ENCODE peak calls at places on chromosomes 2 and 18, in nine cellular contexts. One of them, this sample, is unnamed.

GRCh38 chr2:134169788-134170187 is 84.1 kb upstream of the MGAT5 start:
- DNase-seq in neural progenitor cell: no peak
- DNase-seq in IMR-90: no peak
- DNase-seq in Karpas-422: no peak
- DNase-seq in MM.1S: peak
- DNase-seq in endothelial cell of umbilical vein: no peak
- DNase-seq in mammary epithelial cell: peak
- DNase-seq in mesenchymal stem cell: no peak
- DNase-seq in astrocyte: no peak
- DNase-seq in this sample: no peak

GRCh38 chr2:27369471-27370025 is 590 bp downstream of the EIF2B4 start:
- DNase-seq in neural progenitor cell: no peak
- DNase-seq in IMR-90: peak
- DNase-seq in Karpas-422: no peak
- DNase-seq in MM.1S: no peak
- DNase-seq in endothelial cell of umbilical vein: no peak
- DNase-seq in mammary epithelial cell: peak
- DNase-seq in mesenchymal stem cell: no peak
- DNase-seq in astrocyte: peak
- DNase-seq in this sample: peak

GRCh38 chr2:101082993-101083392 is 68.2 kb downstream of the TBC1D8 start:
- DNase-seq in neural progenitor cell: no peak
- DNase-seq in IMR-90: no peak
- DNase-seq in Karpas-422: no peak
- DNase-seq in MM.1S: no peak
- DNase-seq in endothelial cell of umbilical vein: no peak
- DNase-seq in mammary epithelial cell: no peak
- DNase-seq in mesenchymal stem cell: no peak
- DNase-seq in astrocyte: no peak
- DNase-seq in this sample: peak

GRCh38 chr2:232781765-232782164 is 5.4 kb upstream of the KCNJ13 start:
- DNase-seq in neural progenitor cell: no peak
- DNase-seq in IMR-90: peak
- DNase-seq in Karpas-422: no peak
- DNase-seq in MM.1S: peak
- DNase-seq in endothelial cell of umbilical vein: peak
- DNase-seq in mammary epithelial cell: peak
- DNase-seq in mesenchymal stem cell: peak
- DNase-seq in astrocyte: peak
- DNase-seq in this sample: peak

GRCh38 chr18:61334491-61334850 is 1.2 kb downstream of the CDH20 start:
- DNase-seq in neural progenitor cell: no peak
- DNase-seq in IMR-90: no peak
- DNase-seq in Karpas-422: no peak
- DNase-seq in MM.1S: no peak
- DNase-seq in endothelial cell of umbilical vein: no peak
- DNase-seq in mammary epithelial cell: no peak
- DNase-seq in mesenchymal stem cell: no peak
- DNase-seq in astrocyte: no peak
- DNase-seq in this sample: no peak

GRCh38 chr2:27667439-27667838 is 3.8 kb downstream of the SLC4A1AP start:
- DNase-seq in neural progenitor cell: no peak
- DNase-seq in IMR-90: no peak
- DNase-seq in Karpas-422: no peak
- DNase-seq in MM.1S: no peak
- DNase-seq in endothelial cell of umbilical vein: peak
- DNase-seq in mammary epithelial cell: no peak
- DNase-seq in mesenchymal stem cell: no peak
- DNase-seq in astrocyte: no peak
- DNase-seq in this sample: no peak

GRCh38 chr18:47380153-47380552 is 128.7 kb upstream of the SKOR2 start:
- DNase-seq in neural progenitor cell: no peak
- DNase-seq in IMR-90: no peak
- DNase-seq in Karpas-422: peak
- DNase-seq in MM.1S: no peak
- DNase-seq in endothelial cell of umbilical vein: no peak
- DNase-seq in mammary epithelial cell: no peak
- DNase-seq in mesenchymal stem cell: no peak
- DNase-seq in astrocyte: no peak
- DNase-seq in this sample: no peak

GRCh38 chr2:223585691-223586090 is 16.5 kb downstream of the SCG2 start:
- DNase-seq in neural progenitor cell: no peak
- DNase-seq in IMR-90: peak
- DNase-seq in Karpas-422: no peak
- DNase-seq in MM.1S: no peak
- DNase-seq in endothelial cell of umbilical vein: no peak
- DNase-seq in mammary epithelial cell: peak
- DNase-seq in mesenchymal stem cell: peak
- DNase-seq in astrocyte: peak
- DNase-seq in this sample: no peak

GRCh38 chr2:121485039-121485438 is 45.6 kb upstream of the RNU4ATAC start:
- DNase-seq in neural progenitor cell: no peak
- DNase-seq in IMR-90: peak
- DNase-seq in Karpas-422: no peak
- DNase-seq in MM.1S: no peak
- DNase-seq in endothelial cell of umbilical vein: no peak
- DNase-seq in mammary epithelial cell: peak
- DNase-seq in mesenchymal stem cell: no peak
- DNase-seq in astrocyte: peak
- DNase-seq in this sample: peak

GRCh38 chr2:128555433-128555832 is 236.8 kb upstream of the HS6ST1 start:
- DNase-seq in neural progenitor cell: no peak
- DNase-seq in IMR-90: no peak
- DNase-seq in Karpas-422: no peak
- DNase-seq in MM.1S: no peak
- DNase-seq in endothelial cell of umbilical vein: no peak
- DNase-seq in mammary epithelial cell: no peak
- DNase-seq in mesenchymal stem cell: no peak
- DNase-seq in astrocyte: no peak
- DNase-seq in this sample: no peak

GRCh38 chr2:208224802-208225201 is 30.1 kb downstream of the IDH1 start:
- DNase-seq in neural progenitor cell: no peak
- DNase-seq in IMR-90: no peak
- DNase-seq in Karpas-422: no peak
- DNase-seq in MM.1S: no peak
- DNase-seq in endothelial cell of umbilical vein: no peak
- DNase-seq in mammary epithelial cell: peak
- DNase-seq in mesenchymal stem cell: no peak
- DNase-seq in astrocyte: peak
- DNase-seq in this sample: no peak

GRCh38 chr2:27566628-27567027 is 16.2 kb upstream of the ZNF512 start:
- DNase-seq in neural progenitor cell: no peak
- DNase-seq in IMR-90: peak
- DNase-seq in Karpas-422: no peak
- DNase-seq in MM.1S: no peak
- DNase-seq in endothelial cell of umbilical vein: peak
- DNase-seq in mammary epithelial cell: peak
- DNase-seq in mesenchymal stem cell: no peak
- DNase-seq in astrocyte: peak
- DNase-seq in this sample: peak

GRCh38 chr2:132430895-132431294 is 14.3 kb downstream of the GPR39 start:
- DNase-seq in neural progenitor cell: no peak
- DNase-seq in IMR-90: no peak
- DNase-seq in Karpas-422: no peak
- DNase-seq in MM.1S: no peak
- DNase-seq in endothelial cell of umbilical vein: no peak
- DNase-seq in mammary epithelial cell: peak
- DNase-seq in mesenchymal stem cell: no peak
- DNase-seq in astrocyte: no peak
- DNase-seq in this sample: no peak

GRCh38 chr2:127770973-127771735 is 39.8 kb downstream of the WDR33 start:
- DNase-seq in neural progenitor cell: no peak
- DNase-seq in IMR-90: peak
- DNase-seq in Karpas-422: no peak
- DNase-seq in MM.1S: no peak
- DNase-seq in endothelial cell of umbilical vein: peak
- DNase-seq in mammary epithelial cell: peak
- DNase-seq in mesenchymal stem cell: peak
- DNase-seq in astrocyte: peak
- DNase-seq in this sample: peak

GRCh38 chr2:28956415-28956826 is 24.7 kb upstream of the TOGARAM2 start:
- DNase-seq in neural progenitor cell: peak
- DNase-seq in IMR-90: no peak
- DNase-seq in Karpas-422: peak
- DNase-seq in MM.1S: no peak
- DNase-seq in endothelial cell of umbilical vein: no peak
- DNase-seq in mammary epithelial cell: no peak
- DNase-seq in mesenchymal stem cell: peak
- DNase-seq in astrocyte: peak
- DNase-seq in this sample: peak

GRCh38 chr18:24633121-24633520 is 172.7 kb downstream of the HRH4 start:
- DNase-seq in neural progenitor cell: no peak
- DNase-seq in IMR-90: peak
- DNase-seq in Karpas-422: no peak
- DNase-seq in MM.1S: no peak
- DNase-seq in endothelial cell of umbilical vein: no peak
- DNase-seq in mammary epithelial cell: peak
- DNase-seq in mesenchymal stem cell: peak
- DNase-seq in astrocyte: peak
- DNase-seq in this sample: no peak

GRCh38 chr2:241005569-241005968 is 7.2 kb downstream of the SNED1 start:
- DNase-seq in neural progenitor cell: no peak
- DNase-seq in IMR-90: no peak
- DNase-seq in Karpas-422: no peak
- DNase-seq in MM.1S: no peak
- DNase-seq in endothelial cell of umbilical vein: no peak
- DNase-seq in mammary epithelial cell: no peak
- DNase-seq in mesenchymal stem cell: no peak
- DNase-seq in astrocyte: no peak
- DNase-seq in this sample: peak

GRCh38 chr2:111657351-111657975 is 226.5 kb downstream of the ANAPC1 start:
- DNase-seq in neural progenitor cell: no peak
- DNase-seq in IMR-90: no peak
- DNase-seq in Karpas-422: no peak
- DNase-seq in MM.1S: no peak
- DNase-seq in endothelial cell of umbilical vein: no peak
- DNase-seq in mammary epithelial cell: no peak
- DNase-seq in mesenchymal stem cell: no peak
- DNase-seq in astrocyte: no peak
- DNase-seq in this sample: no peak

DNA sequence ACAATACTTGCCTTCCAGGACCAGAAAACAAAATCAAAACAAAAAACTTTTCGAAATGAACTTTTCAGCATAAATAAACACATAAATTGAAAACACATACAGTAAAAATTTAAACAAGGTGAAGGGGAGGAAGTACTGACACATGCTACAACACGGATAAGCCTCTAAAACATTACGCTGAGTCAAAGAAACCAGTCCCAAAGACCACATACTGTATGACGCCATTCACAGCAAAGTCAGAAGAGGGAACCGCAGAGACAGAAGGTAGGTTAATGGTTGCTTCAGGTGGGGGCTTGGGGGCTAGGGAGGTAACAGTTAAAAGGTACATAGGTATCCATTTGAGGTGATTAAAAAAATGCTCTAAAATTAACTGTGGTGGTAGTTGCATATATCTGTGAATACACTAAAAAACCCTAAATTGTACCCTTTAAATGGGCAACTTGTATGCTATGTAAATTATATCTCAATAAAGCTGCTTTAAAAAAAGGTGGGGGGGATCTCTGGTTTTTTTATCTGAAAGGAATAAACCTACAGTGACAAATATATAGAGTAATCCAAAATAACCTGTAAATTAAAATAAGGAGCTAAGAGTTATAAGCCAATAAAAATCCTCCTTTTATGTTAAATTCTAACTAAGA is 7.1 kb downstream of the COX7A2L start:
- DNase-seq in neural progenitor cell: no peak
- DNase-seq in IMR-90: no peak
- DNase-seq in Karpas-422: no peak
- DNase-seq in MM.1S: no peak
- DNase-seq in endothelial cell of umbilical vein: no peak
- DNase-seq in mammary epithelial cell: no peak
- DNase-seq in mesenchymal stem cell: no peak
- DNase-seq in astrocyte: no peak
- DNase-seq in this sample: no peak
- H3K4me2 ChIP-seq in neural progenitor cell: no peak
- H3K4me2 ChIP-seq in IMR-90: no peak
- H3K4me2 ChIP-seq in Karpas-422: no peak
- H3K4me2 ChIP-seq in MM.1S: no peak
- H3K4me2 ChIP-seq in endothelial cell of umbilical vein: no peak
- H3K4me2 ChIP-seq in mammary epithelial cell: no peak
- H3K4me2 ChIP-seq in mesenchymal stem cell: no peak
- H3K4me2 ChIP-seq in astrocyte: no peak
- H3K4me2 ChIP-seq in this sample: no peak

DNA sequence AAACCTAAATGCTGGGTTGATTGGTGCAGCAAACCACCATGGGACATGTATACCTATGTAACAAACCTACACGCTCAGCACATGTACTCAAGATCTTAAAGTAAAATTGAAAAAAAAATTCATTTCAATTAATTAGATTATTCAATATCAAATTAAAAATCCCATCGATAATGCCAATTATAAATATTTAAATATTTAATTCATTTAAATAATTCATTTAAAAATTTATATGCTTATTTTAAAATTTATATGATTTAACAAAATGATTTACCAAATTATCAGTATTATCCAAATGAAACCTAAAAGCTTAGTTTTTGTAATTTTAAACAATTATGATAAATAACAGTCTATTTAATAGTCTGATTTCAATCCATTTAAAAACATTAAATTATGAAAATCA is 560.4 kb downstream of the NUP35 start:
- DNase-seq in neural progenitor cell: no peak
- DNase-seq in IMR-90: no peak
- DNase-seq in Karpas-422: no peak
- DNase-seq in MM.1S: no peak
- DNase-seq in endothelial cell of umbilical vein: no peak
- DNase-seq in mammary epithelial cell: no peak
- DNase-seq in mesenchymal stem cell: no peak
- DNase-seq in astrocyte: no peak
- DNase-seq in this sample: no peak
- H2AFZ ChIP-seq in neural progenitor cell: no peak
- H2AFZ ChIP-seq in IMR-90: no peak
- H2AFZ ChIP-seq in Karpas-422: no peak
- H2AFZ ChIP-seq in MM.1S: no peak
- H2AFZ ChIP-seq in endothelial cell of umbilical vein: no peak
- H2AFZ ChIP-seq in mammary epithelial cell: no peak
- H2AFZ ChIP-seq in mesenchymal stem cell: no peak
- H2AFZ ChIP-seq in astrocyte: no peak
- H2AFZ ChIP-seq in this sample: no peak

GRCh38 chr2:45005261-45006002 is 3.8 kb downstream of the SIX2 start:
- DNase-seq in neural progenitor cell: peak
- DNase-seq in IMR-90: no peak
- DNase-seq in Karpas-422: no peak
- DNase-seq in MM.1S: no peak
- DNase-seq in endothelial cell of umbilical vein: no peak
- DNase-seq in mammary epithelial cell: no peak
- DNase-seq in mesenchymal stem cell: no peak
- DNase-seq in astrocyte: no peak
- DNase-seq in this sample: peak
- H3K4me2 ChIP-seq in neural progenitor cell: peak
- H3K4me2 ChIP-seq in IMR-90: no peak
- H3K4me2 ChIP-seq in Karpas-422: no peak
- H3K4me2 ChIP-seq in MM.1S: no peak
- H3K4me2 ChIP-seq in endothelial cell of umbilical vein: no peak
- H3K4me2 ChIP-seq in mammary epithelial cell: no peak
- H3K4me2 ChIP-seq in mesenchymal stem cell: peak
- H3K4me2 ChIP-seq in astrocyte: peak
- H3K4me2 ChIP-seq in this sample: no peak

DNA sequence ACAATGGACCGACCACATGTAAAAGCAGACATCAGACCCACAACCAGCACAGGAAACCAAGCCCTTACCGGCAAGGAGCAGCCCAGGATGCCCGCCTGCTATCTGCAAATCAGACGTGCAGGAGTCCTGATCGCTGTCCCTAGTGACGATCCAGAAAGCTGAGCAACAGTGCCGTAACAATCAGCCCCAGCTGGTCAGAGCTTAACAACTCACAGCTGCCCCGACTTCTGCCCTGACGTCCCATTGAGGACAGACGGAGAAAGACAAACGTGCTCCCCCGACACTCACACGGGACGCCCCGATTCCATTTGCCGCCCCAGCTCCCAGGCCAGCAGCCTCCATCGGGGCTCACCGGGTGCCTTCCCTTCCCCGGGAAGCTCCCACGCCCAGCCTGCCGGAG is 39.8 kb upstream of the PXDN start:
- DNase-seq in neural progenitor cell: no peak
- DNase-seq in IMR-90: peak
- DNase-seq in Karpas-422: no peak
- DNase-seq in MM.1S: no peak
- DNase-seq in endothelial cell of umbilical vein: no peak
- DNase-seq in mammary epithelial cell: no peak
- DNase-seq in mesenchymal stem cell: no peak
- DNase-seq in astrocyte: no peak
- DNase-seq in this sample: no peak
- H2AFZ ChIP-seq in neural progenitor cell: no peak
- H2AFZ ChIP-seq in IMR-90: peak
- H2AFZ ChIP-seq in Karpas-422: no peak
- H2AFZ ChIP-seq in MM.1S: no peak
- H2AFZ ChIP-seq in endothelial cell of umbilical vein: no peak
- H2AFZ ChIP-seq in mammary epithelial cell: no peak
- H2AFZ ChIP-seq in mesenchymal stem cell: no peak
- H2AFZ ChIP-seq in astrocyte: no peak
- H2AFZ ChIP-seq in this sample: no peak

This sample was measured in osteoblast.